ENCODE peak calls at places on chromosomes 1 and 21, in six cellular contexts. X, Z, D, B, O and K are unnamed samples. For H3K4me1 and H3K27me3, the result is how much of the 10 kb centered on the place peaks cover.

GRCh38 chr1:24415910-24416665 is 486 bp downstream of the NIPAL3 start:
- DNase-seq in B (peak), Z (no peak), O (no peak), X (no peak), D (peak), K (no peak)

GRCh38 chr1:61993331-61993961 is 201.2 kb upstream of the L1TD1 start:
- DNase-seq in O (no peak), X (no peak), B (no peak), D (no peak), Z (no peak), K (no peak)

GRCh38 chr1:172351761-172352161 is 68.7 kb upstream of the C1orf105 start:
- DNase-seq in D (peak), B (no peak), O (no peak), Z (no peak), X (no peak), K (no peak)

GRCh38 chr1:226603030-226603960 is 54.7 kb downstream of the STUM start:
- DNase-seq in O (no peak), X (no peak), Z (peak), B (peak), D (peak), K (no peak)

GRCh38 chr21:20996421-20997307 is 1.5 kb upstream of the NCAM2 start:
- DNase-seq in B (no peak), D (no peak), Z (no peak), O (no peak), X (no peak), K (no peak)

GRCh38 chr1:238088891-238089290 is 198.2 kb upstream of the ZP4 start:
- DNase-seq in B (no peak), O (no peak), Z (no peak), X (peak), D (no peak), K (no peak)

GRCh38 chr21:28213221-28213620 is 779.5 kb downstream of the LTN1 start:
- DNase-seq in Z (no peak), B (no peak), O (no peak), X (no peak), D (no peak), K (no peak)

GRCh38 chr1:86914998-86915736 is 732 bp downstream of the HS2ST1 start:
- DNase-seq in Z (peak), B (peak), D (peak), O (peak), X (peak), K (peak)

GRCh38 chr1:230868736-230869385 is 540 bp upstream of the C1orf198 start:
- DNase-seq in D (peak), Z (peak), X (peak), B (peak), O (no peak), K (peak)

GRCh38 chr1:218711021-218711420 is 365.9 kb downstream of the TGFB2 start:
- DNase-seq in Z (no peak), B (no peak), X (no peak), O (no peak), D (no peak), K (no peak)

GRCh38 chr1:19232526-19232851 is 18.8 kb downstream of the EMC1 start:
- DNase-seq in D (peak), X (no peak), O (no peak), B (peak), Z (peak), K (no peak)

GRCh38 chr1:62109124-62109523 is 85.5 kb upstream of the L1TD1 start:
- DNase-seq in D (no peak), B (no peak), O (no peak), X (no peak), Z (no peak), K (no peak)

GRCh38 chr1:119327436-119328155 is 41.0 kb upstream of the HAO2 start:
- DNase-seq in X (no peak), B (peak), O (peak), D (peak), Z (no peak), K (peak)

GRCh38 chr1:241253491-241253890 is 103.5 kb downstream of the RGS7 start:
- DNase-seq in D (no peak), X (no peak), Z (no peak), B (no peak), O (no peak), K (no peak)

GRCh38 chr1:168763031-168763430 is 34.0 kb upstream of the DPT start:
- DNase-seq in X (no peak), B (no peak), Z (no peak), O (no peak), D (no peak), K (no peak)

GRCh38 chr21:43330306-43330881 is 96.5 kb downstream of the SIK1 start:
- DNase-seq in X (no peak), B (no peak), Z (no peak), O (no peak), D (no peak), K (no peak)

GRCh38 chr1:110594466-110595076 is 11.6 kb downstream of the KCNA2 start:
- DNase-seq in X (no peak), B (peak), Z (no peak), O (no peak), D (no peak), K (no peak)

GRCh38 chr1:212457740-212458338 is 25.1 kb downstream of the NENF start:
- DNase-seq in O (peak), D (peak), Z (no peak), B (peak), X (peak), K (peak)

GRCh38 chr21:43467785-43468184 is 40.9 kb upstream of the SIK1 start:
- DNase-seq in X (no peak), D (no peak), Z (no peak), B (peak), O (no peak), K (no peak)

GRCh38 chr1:158150512-158150911 is 30.2 kb upstream of the CD1D start:
- DNase-seq in D (peak), B (no peak), Z (no peak), X (no peak), O (no peak), K (no peak)

GRCh38 chr1:94658221-94658620 is 116.7 kb upstream of the F3 start:
- DNase-seq in Z (peak), B (no peak), O (no peak), X (no peak), D (no peak), K (peak)

GRCh38 chr21:32135401-32136363 is 143.2 kb downstream of the MIS18A start:
- DNase-seq in Z (no peak), X (no peak), O (no peak), D (no peak), B (no peak), K (no peak)

GRCh38 chr1:160161965-160162705 is 10.7 kb downstream of the ATP1A4 start:
- DNase-seq in X (no peak), Z (no peak), B (no peak), D (peak), O (no peak), K (peak)

GRCh38 chr21:44351535-44352252 is 1.7 kb upstream of the TRPM2 start:
- DNase-seq in B (no peak), Z (no peak), D (no peak), X (no peak), O (no peak), K (no peak)

GRCh38 chr1:65075123-65075976 is 72.7 kb upstream of the AK4 start:
- DNase-seq in Z (no peak), D (peak), X (peak), B (peak), O (peak), K (peak)

GRCh38 chr1:97820470-97821188 is 100.2 kb downstream of the DPYD start:
- DNase-seq in O (no peak), B (no peak), D (no peak), Z (no peak), X (peak), K (no peak)

GRCh38 chr1:36304970-36305914 is 926 bp upstream of the SH3D21 start:
- DNase-seq in X (no peak), Z (no peak), D (no peak), B (peak), O (no peak), K (no peak)

GRCh38 chr1:211474426-211474825 is 17.5 kb downstream of the RD3 start:
- DNase-seq in Z (no peak), O (no peak), X (no peak), B (no peak), D (no peak), K (no peak)

GRCh38 chr1:63593887-63594617 is 841 bp downstream of the PGM1 start:
- DNase-seq in B (peak), O (peak), X (no peak), Z (peak), D (peak), K (peak)

GRCh38 chr1:167077128-167077867 is 12.9 kb downstream of the GPA33 start:
- DNase-seq in D (no peak), Z (no peak), B (no peak), O (no peak), X (no peak), K (no peak)

DNA sequence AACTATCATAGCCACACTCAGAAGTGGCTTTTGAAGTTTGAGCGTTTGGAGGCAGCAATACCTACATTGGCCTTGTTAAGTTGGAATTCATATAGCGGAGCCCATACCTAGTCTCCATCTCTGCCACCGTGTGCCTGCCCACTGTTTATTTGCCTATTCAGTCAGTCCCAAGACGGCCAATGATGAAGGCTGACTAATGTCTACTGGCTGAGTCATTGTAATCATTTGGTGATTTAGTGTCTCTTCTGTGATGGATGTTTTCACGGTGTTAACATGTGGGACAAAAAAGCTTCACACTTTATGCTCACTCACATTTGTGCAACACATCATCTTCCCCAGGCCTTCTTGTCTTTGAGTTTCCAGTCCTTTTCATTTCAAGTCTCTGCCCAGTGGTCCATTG is 92.6 kb upstream of the PBX1 start:
- DNase-seq in X (no peak), O (no peak), Z (no peak), B (no peak), D (no peak), K (no peak)
- H3K4me1 ChIP-seq in X (under half), O (under half), Z (under half), B (under half), D (under half), K (under half)

DNA sequence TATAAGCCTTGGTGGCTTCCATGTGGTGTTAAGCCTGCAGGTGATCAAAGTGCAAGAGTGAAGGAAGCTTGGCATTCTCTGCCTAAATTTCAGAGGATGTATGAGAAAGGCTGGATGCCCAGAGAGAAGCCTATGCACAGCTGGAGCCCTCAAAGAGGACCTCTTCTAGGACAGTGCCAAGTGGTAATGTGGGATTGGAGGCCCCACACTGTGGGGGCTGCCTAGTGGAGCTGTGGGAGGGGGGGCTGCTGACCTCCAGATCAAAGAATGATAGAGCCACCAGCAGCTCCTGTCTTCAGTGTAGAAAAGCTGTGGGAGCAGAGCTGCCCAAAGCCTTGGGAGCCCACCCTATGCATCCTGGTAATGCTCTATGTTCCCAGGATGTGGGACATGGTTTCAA is 1512.7 kb upstream of the TPTE start:
- DNase-seq in X (no peak), D (no peak), O (no peak), B (no peak), Z (no peak), K (no peak)
- H3K27me3 ChIP-seq in X (under half), D (under half), O (under half), B (under half), Z (half or more), K (under half)

GRCh38 chr1:41367102-41367537 is 5.9 kb downstream of the FOXO6 start:
- DNase-seq in X (no peak), O (no peak), B (no peak), D (no peak), Z (no peak), K (no peak)
- H3K4me3 ChIP-seq in X (no peak), O (peak), B (no peak), D (no peak), Z (peak), K (no peak)

GRCh38 chr1:114337417-114337816 is 173.6 kb downstream of the TRIM33 start:
- DNase-seq in Z (no peak), X (no peak), B (no peak), O (no peak), D (no peak), K (no peak)
- H3K4me1 ChIP-seq in Z (under half), X (under half), B (under half), O (under half), D (under half), K (under half)

GRCh38 chr1:47437518-47438320 is at the start of gene FOXD2:
- DNase-seq in O (peak), Z (peak), B (peak), D (peak), X (peak), K (peak)

GRCh38 chr1:47434051-47434842 is 3.6 kb upstream of the FOXD2 start:
- DNase-seq in D (peak), Z (peak), B (peak), O (peak), X (no peak), K (no peak)

GRCh38 chr1:47436304-47436978 is 1.4 kb upstream of the FOXD2 start:
- DNase-seq in B (peak), D (peak), X (peak), O (peak), Z (peak), K (peak)

GRCh38 chr1:47436979-47437517 is 796 bp upstream of the FOXD2 start:
- DNase-seq in X (no peak), B (no peak), D (no peak), O (no peak), Z (no peak), K (no peak)

DNA sequence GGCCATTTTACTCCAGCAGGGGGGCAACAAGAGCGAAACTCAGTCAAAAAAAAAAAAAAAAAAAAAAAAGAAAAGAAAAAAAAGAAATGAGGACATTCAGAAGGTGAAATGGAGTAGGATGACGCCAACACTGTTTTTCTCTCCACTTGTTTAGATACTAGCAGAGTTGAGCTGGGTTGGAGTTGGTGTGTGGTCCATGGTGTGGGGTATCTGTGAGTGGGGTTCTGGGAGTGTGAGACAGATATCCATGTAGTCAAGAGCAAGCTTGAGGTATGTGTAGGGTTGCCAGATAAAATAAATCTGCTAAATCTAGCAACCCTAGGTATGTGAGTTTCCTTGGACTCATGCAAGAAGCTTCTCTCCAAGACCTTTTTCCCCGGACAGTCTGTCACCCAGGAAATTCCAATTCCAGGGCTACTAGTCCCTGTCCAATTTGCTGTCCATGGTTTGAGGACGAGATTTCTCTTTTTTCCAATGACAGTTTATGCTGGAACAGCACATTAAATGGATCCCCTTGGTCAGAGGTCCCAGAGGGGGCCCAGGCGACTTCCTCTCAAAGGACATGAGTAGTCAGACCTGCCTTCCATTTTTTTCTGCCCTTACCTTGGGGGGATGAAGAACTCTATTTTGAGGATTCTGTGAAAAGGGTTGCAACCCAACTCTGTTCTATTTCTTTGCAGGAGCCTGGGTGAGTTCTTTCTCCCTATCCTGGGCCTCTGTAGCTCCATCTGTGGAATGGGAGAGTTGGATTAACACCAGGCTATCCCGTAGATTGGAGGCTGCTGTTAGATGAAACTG is 2.1 kb upstream of the FOXD2 start:
- DNase-seq in Z (no peak), D (no peak), X (no peak), O (no peak), B (peak), K (no peak)
- H3K27me3 ChIP-seq in Z (half or more), D (under half), X (under half), O (half or more), B (under half), K (under half)

DNA sequence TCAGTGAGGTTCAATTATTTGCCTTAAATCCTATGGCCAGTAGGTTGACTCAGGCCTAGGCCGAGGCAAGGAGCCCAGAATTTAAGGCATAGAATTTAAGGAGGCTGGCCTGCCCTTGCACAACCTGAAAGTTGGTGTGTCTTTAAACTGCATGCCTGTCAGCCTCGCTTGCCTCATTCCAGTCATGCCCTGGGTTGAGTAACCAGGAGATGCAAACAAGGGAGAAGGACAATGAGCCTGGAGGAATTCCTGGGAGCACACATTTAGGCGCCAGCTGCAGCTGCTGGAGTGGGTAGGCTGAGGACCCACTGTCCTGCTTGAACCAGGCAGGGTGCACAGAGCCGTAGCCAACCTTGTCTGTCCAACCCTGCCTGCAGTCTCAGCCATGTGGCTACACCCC is 11.7 kb downstream of the CD2 start:
- DNase-seq in O (no peak), Z (no peak), D (no peak), X (no peak), B (no peak), K (no peak)
- H3K4me3 ChIP-seq in O (no peak), Z (no peak), D (no peak), X (no peak), B (no peak), K (no peak)

GRCh38 chr1:156286061-156286460 is 1.9 kb downstream of the TMEM79 start:
- DNase-seq in Z (no peak), O (no peak), D (no peak), X (no peak), B (no peak), K (no peak)
- H3K4me1 ChIP-seq in Z (under half), O (under half), D (under half), X (under half), B (under half), K (under half)

GRCh38 chr1:2644171-2644570 is 11.4 kb upstream of the MMEL1 start:
- DNase-seq in Z (no peak), B (no peak), X (no peak), O (no peak), D (no peak), K (no peak)

GRCh38 chr1:2645143-2645542 is 12.3 kb upstream of the MMEL1 start:
- DNase-seq in Z (no peak), D (no peak), X (no peak), O (no peak), B (no peak), K (no peak)

GRCh38 chr1:2644591-2645101 is 11.8 kb upstream of the MMEL1 start:
- DNase-seq in X (no peak), Z (no peak), B (no peak), D (no peak), O (no peak), K (no peak)

GRCh38 chr1:2645776-2646175 is 13.0 kb upstream of the MMEL1 start:
- DNase-seq in B (no peak), O (no peak), Z (no peak), X (no peak), D (no peak), K (no peak)

DNA sequence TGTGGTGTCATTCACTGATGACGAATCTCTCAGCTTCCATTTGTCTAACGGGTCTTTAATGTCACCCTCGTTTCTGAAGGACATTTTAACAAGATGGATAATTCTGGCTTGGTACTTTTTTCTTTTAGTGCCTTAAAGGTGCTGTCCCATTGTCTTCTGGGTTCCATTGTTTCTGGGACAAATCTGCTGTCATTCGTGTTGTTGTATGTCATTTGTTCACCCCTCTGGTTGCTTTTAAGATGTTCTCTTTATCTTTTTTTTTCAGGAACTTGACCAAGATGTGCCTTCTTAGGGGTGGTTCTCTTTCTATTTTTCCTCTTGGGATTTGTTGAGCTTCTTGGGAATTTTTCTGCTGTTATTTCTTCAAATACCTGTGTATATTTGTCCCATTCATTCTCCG is 14.0 kb upstream of the MMEL1 start:
- DNase-seq in Z (no peak), O (no peak), X (no peak), D (no peak), B (no peak), K (no peak)
- H3K27me3 ChIP-seq in Z (under half), O (under half), X (under half), D (under half), B (under half), K (under half)

DNA sequence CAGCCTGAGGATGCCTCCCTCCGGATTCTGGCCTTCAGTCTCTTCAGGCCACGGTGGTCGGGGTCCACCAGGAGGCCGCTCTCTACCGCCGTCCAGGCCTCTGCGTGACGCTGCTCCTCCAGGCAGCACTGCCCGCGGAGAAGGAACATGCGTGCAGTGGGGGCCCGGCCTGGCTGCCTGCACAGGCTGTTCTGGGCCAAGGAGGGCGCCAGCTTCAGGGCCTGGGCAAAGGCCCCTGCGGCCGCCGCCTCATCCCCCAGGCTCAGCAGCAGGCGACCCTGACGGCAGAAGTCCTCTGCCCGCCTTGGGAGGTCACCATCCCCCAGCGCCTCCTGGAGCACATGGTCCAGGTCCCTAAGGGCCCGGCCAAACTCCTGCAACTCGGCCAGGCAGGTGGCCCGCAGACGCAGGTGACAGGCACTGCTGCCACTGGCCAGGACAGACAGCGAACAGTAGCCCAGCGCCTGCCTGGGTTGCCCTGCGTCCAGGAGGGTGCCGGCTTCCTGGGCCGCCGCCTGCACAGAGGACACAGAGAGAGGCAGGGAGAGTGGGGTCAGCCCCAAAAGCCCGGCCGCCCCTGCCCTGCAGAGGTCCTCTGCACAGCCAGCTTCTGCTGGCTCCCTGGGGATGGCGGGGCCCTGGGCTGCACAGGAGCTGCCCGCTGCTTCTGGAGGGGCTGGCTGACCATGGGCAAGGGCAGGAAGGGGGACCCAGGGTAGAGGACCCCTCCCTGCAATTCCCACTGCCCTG is 8.7 kb upstream of the MMEL1 start:
- DNase-seq in Z (no peak), D (no peak), O (no peak), X (no peak), B (no peak), K (no peak)
- H3K4me3 ChIP-seq in Z (peak), D (no peak), O (no peak), X (peak), B (peak), K (peak)